ENCODE peak calls at places on chromosome 2, in five cellular contexts. B is transverse colon, P is H54, G is body of pancreas, T is uterus. Z is an unnamed sample.

GRCh38 chr2:33322099-33322498 is 154.3 kb upstream of the RASGRP3 start:
- DNase-seq in P (no peak), B (no peak), T (no peak), G (peak), Z (no peak)

GRCh38 chr2:18750662-18751554 is 161.5 kb upstream of the NT5C1B start:
- DNase-seq in G (no peak), B (no peak), T (no peak), P (no peak), Z (no peak)

GRCh38 chr2:100820346-100821254 is 661 bp downstream of the NPAS2 start:
- DNase-seq in T (peak), P (no peak), G (no peak), B (peak), Z (no peak)

GRCh38 chr2:166170356-166170755 is 42.5 kb upstream of the SCN1A start:
- DNase-seq in T (no peak), B (no peak), P (peak), G (no peak), Z (no peak)

GRCh38 chr2:219576505-219577388 is 4.6 kb downstream of the INHA start:
- DNase-seq in T (no peak), P (no peak), B (no peak), G (peak), Z (no peak)

GRCh38 chr2:76120176-76120575 is 409.5 kb upstream of the GCFC2 start:
- DNase-seq in P (no peak), T (no peak), G (no peak), B (no peak), Z (no peak)

GRCh38 chr2:238920601-238921001 is 72.7 kb downstream of the TWIST2 start:
- DNase-seq in P (no peak), T (no peak), G (no peak), B (no peak), Z (peak)

GRCh38 chr2:165825041-165825440 is 31.0 kb upstream of the GALNT3 start:
- DNase-seq in B (no peak), G (peak), P (no peak), T (peak), Z (no peak)

GRCh38 chr2:176745543-176746331 is 466.9 kb upstream of the HNRNPA3 start:
- DNase-seq in T (no peak), P (no peak), G (no peak), B (no peak), Z (no peak)

GRCh38 chr2:27133195-27133875 is 1.1 kb downstream of the PREB start:
- DNase-seq in P (no peak), B (no peak), T (no peak), G (no peak), Z (no peak)

GRCh38 chr2:42239289-42239661 is 70.1 kb downstream of the EML4 start:
- DNase-seq in T (no peak), B (no peak), G (no peak), P (no peak), Z (no peak)

GRCh38 chr2:192593561-192593960 is 398.8 kb upstream of the TMEFF2 start:
- DNase-seq in G (no peak), T (no peak), P (no peak), B (no peak), Z (no peak)

GRCh38 chr2:228083131-228083530 is 98.4 kb downstream of the SPHKAP start:
- DNase-seq in T (no peak), G (no peak), B (no peak), P (no peak), Z (no peak)

GRCh38 chr2:32925283-32925682 is 21.5 kb upstream of the LTBP1 start:
- DNase-seq in P (no peak), B (no peak), T (no peak), G (no peak), Z (no peak)

GRCh38 chr2:56287508-56287907 is 103.7 kb downstream of the CCDC85A start:
- DNase-seq in G (no peak), P (no peak), B (no peak), T (no peak), Z (no peak)

GRCh38 chr2:56286936-56287335 is 103.1 kb downstream of the CCDC85A start:
- DNase-seq in T (no peak), B (no peak), G (no peak), P (no peak), Z (no peak)

GRCh38 chr2:56288863-56289580 is 105.2 kb downstream of the CCDC85A start:
- DNase-seq in G (no peak), T (no peak), P (no peak), B (no peak), Z (no peak)

GRCh38 chr2:56287974-56288373 is 104.2 kb downstream of the CCDC85A start:
- DNase-seq in B (no peak), T (no peak), P (no peak), G (no peak), Z (no peak)

GRCh38 chr2:56285224-56285623 is 101.4 kb downstream of the CCDC85A start:
- DNase-seq in B (no peak), T (no peak), P (no peak), G (no peak), Z (no peak)
- TF ChIP-seq POLR2A in B (no peak), T (no peak), P (no peak), G (no peak), Z (no peak)

GRCh38 chr2:53786371-53787254 is at the start of the genes ASB3 and ERLEC1:
- DNase-seq in G (peak), B (peak), T (peak), P (peak), Z (peak)
- TF ChIP-seq POLR2A in G (peak), B (peak), T (peak), P (peak), Z (peak)

GRCh38 chr2:30664761-30665358 is 142.4 kb downstream of the CAPN13 start:
- DNase-seq in T (no peak), G (no peak), B (no peak), P (peak), Z (peak)

GRCh38 chr2:30663806-30664205 is 143.4 kb downstream of the CAPN13 start:
- DNase-seq in P (no peak), T (no peak), G (no peak), B (no peak), Z (no peak)

GRCh38 chr2:30666307-30666874 is 140.9 kb downstream of the CAPN13 start:
- DNase-seq in P (no peak), G (no peak), B (no peak), T (peak), Z (peak)

GRCh38 chr2:30663321-30663720 is 143.9 kb downstream of the CAPN13 start:
- DNase-seq in P (no peak), G (no peak), T (no peak), B (no peak), Z (peak)

GRCh38 chr2:30665761-30666306 is 141.4 kb downstream of the CAPN13 start:
- DNase-seq in G (no peak), B (no peak), P (no peak), T (no peak), Z (peak)
- TF ChIP-seq POLR2A in G (no peak), B (no peak), P (no peak), T (no peak), Z (no peak)

DNA sequence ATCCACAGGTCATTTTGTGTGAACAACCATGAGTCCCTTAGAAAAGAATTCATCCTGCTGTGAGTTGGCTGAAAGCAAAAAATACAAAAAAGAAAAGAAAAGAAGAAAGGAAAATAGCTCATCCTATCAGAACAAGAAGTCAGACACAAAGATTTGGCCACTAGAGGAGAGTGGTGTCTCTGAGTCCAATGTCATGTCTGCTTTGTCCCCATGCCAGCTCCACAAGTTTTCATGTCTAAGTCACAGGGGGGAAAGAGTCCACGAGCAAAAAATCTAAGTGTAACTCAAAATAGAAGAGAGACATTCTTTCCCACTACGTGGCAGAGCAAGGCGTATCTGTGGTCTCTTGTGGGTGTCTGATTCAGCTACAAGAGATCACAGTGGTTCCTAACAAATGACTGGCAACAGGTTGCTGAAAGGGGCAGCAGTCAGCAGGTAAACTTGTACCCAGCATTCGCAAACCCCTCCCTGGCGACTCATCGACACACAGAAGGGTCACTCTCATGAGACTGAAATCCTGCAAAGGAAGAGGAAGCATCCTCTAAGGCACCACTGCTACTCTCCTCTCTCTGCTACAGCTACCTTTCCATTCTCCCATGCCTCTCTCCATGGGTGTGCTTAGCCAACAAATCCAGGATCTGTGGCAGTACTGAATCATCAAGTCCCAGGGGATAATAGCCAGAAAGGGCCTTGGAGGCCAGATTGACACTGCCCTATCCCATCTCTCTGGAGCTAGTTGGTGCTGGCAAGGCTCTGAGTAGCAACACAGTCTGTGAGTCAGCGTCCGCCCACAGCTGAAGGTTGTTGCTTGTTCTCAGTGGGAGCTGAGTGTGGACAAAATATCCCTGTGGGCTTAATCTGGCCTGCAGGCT is 123.0 kb upstream of the SLC39A10 start:
- DNase-seq in T (no peak), B (peak), G (no peak), P (peak), Z (no peak)
- TF ChIP-seq POLR2A in T (no peak), B (no peak), G (no peak), P (no peak), Z (no peak)

DNA sequence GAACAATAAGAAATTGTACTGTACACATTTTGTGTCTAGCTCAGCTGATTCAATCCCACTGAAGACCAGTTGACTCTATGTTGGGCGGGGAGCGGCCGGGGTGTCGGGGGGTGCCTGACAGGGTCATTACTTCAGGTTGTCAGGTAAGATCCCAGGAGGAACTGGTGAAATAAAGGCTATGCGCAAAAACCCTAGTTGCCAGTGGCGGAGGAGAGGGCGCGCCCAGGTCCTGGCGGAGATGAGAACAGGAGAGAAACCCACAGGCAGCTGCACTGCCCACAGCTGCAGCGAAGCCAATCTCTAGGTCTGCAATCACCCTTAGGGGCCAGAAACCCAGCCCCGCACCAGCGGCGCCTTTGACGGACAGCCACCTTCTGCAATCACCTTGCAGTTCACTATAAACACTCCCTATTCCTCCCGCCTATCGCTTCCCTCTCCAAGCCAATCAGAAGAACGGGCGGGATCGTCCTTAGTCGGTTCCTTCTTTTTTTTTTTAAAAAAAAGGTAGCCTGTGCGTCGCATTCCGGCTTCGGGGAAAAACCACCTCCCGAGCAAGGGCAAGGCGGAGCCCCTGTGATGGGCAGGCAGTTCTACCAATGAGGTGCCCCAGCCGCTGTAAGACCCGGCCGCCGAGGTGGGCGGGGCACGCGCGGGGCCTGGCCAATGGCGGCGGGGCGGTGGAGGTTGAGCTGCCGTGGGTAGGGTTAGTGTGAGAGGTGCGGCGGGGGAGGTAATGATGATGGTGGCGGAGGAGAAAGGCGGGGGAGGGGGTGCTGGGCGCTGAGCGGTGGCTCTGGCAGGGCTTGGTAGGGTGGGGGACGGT is at the start of gene EHBP1:
- DNase-seq in B (peak), P (peak), G (peak), T (peak), Z (peak)
- TF ChIP-seq POLR2A in B (peak), P (peak), G (peak), T (peak), Z (peak)

GRCh38 chr2:143688815-143689214 is 559.6 kb downstream of the ARHGAP15 start:
- DNase-seq in G (no peak), B (no peak), P (no peak), T (no peak), Z (no peak)
- TF ChIP-seq POLR2A in G (no peak), B (no peak), P (no peak), T (no peak), Z (no peak)

GRCh38 chr2:190990132-190990531 is 23.8 kb downstream of the STAT1 start:
- DNase-seq in B (no peak), T (no peak), G (no peak), P (no peak), Z (no peak)
- TF ChIP-seq POLR2A in B (no peak), T (no peak), G (no peak), P (no peak), Z (no peak)

GRCh38 chr2:197674546-197674945 is 841 bp downstream of the RFTN2 start:
- DNase-seq in P (no peak), T (no peak), B (no peak), G (no peak), Z (no peak)

GRCh38 chr2:197672494-197672893 is 2.9 kb downstream of the RFTN2 start:
- DNase-seq in P (no peak), T (no peak), G (no peak), B (no peak), Z (no peak)

GRCh38 chr2:197673606-197674005 is 1.8 kb downstream of the RFTN2 start:
- DNase-seq in P (no peak), G (no peak), T (no peak), B (no peak), Z (no peak)

GRCh38 chr2:197674060-197674459 is 1.3 kb downstream of the RFTN2 start:
- DNase-seq in T (no peak), B (no peak), G (no peak), P (no peak), Z (no peak)

DNA sequence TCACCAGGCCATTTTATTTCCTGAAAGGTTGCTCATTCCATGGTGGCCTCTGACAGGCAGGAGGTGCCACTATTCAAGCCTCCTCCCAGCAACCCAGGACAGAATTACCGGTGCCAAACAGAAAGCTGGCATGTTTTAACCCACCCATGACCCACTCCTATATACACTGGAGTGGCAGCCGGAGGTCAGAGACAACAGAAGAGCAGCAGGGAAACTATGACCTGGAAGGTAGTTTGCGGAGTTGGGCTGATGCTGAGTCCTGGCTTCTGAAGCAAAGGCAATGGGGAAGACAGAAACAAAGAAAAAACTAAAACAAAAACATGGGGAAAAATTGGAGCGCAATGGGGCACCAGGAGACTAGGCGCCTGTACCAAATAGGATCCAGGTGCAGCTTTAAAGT is 2.2 kb downstream of the RFTN2 start:
- DNase-seq in T (no peak), G (no peak), P (no peak), B (no peak), Z (no peak)
- TF ChIP-seq POLR2A in T (no peak), G (no peak), P (no peak), B (no peak), Z (no peak)

DNA sequence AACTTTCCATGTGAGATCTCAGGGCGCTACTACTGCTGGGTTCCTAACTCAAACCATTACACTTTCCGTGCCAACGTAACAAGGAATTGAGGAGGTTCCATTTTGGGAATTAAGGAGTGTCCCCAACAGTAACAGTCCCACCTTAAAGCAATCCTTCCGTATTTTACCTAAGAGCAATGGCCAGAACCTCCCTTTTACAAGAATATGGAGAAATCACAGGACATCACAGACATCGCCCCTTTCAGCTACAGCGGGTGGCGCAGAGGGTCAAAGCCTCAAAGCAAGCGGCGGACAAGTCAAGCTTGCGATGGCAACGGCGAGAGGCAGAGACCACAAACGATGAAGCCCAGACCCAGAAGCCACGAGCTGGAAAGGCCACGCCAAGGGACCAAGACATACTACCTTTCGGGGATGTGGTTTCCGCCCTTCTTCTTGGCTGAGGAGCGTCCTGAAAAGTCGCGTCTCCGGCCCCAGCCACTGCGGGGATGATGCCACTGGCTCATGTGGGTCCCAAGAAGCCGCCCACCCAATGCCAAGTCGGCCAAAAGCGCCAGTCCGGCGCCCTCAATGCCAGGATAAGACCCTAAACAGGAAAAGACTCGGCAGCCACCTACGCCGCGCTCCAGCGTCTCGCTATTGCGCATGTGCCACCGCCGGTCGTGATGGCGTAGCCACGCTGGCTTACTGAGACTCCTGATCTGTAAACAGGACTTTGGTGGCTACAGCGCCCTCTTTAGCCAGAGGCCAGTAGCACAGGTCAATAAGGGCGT is at the start of gene DUSP11:
- DNase-seq in T (peak), P (peak), G (peak), B (peak), Z (peak)
- TF ChIP-seq POLR2A in T (peak), P (peak), G (peak), B (peak), Z (peak)

GRCh38 chr2:144454466-144455287 is 65.2 kb downstream of the ZEB2 start:
- DNase-seq in B (no peak), G (no peak), P (no peak), T (no peak), Z (no peak)
- TF ChIP-seq POLR2A in B (no peak), G (no peak), P (no peak), T (no peak), Z (no peak)

Z was measured in sigmoid colon.